ENCODE peak calls at places on chromosomes 4 and X, in five cellular contexts. One of them, this sample, is unnamed.

GRCh38 chrX:109622270-109622669 is 2.7 kb downstream of the KCNE5 start:
- DNase-seq in activated naive CD4-positive, alpha-beta T cell: no peak
- DNase-seq in activated T-cell treated with anti-CD3 and anti-CD28 coated beads, Interleukin-2, amount 50 U/mL, for 48 hours: no peak
- DNase-seq in iris pigment epithelial cell: no peak
- DNase-seq in H54: no peak
- DNase-seq in this sample: no peak

GRCh38 chr4:158046345-158046744 is 126.5 kb downstream of the GASK1B start:
- DNase-seq in activated naive CD4-positive, alpha-beta T cell: no peak
- DNase-seq in activated T-cell treated with anti-CD3 and anti-CD28 coated beads, Interleukin-2, amount 50 U/mL, for 48 hours: no peak
- DNase-seq in iris pigment epithelial cell: peak
- DNase-seq in H54: no peak
- DNase-seq in this sample: no peak

GRCh38 chr4:188869581-188869980 is 730.3 kb downstream of the TRIML1 start:
- DNase-seq in activated naive CD4-positive, alpha-beta T cell: no peak
- DNase-seq in activated T-cell treated with anti-CD3 and anti-CD28 coated beads, Interleukin-2, amount 50 U/mL, for 48 hours: no peak
- DNase-seq in iris pigment epithelial cell: peak
- DNase-seq in H54: no peak
- DNase-seq in this sample: no peak

GRCh38 chr4:149897784-149898183 is 82.1 kb upstream of the IQCM start:
- DNase-seq in activated naive CD4-positive, alpha-beta T cell: no peak
- DNase-seq in activated T-cell treated with anti-CD3 and anti-CD28 coated beads, Interleukin-2, amount 50 U/mL, for 48 hours: no peak
- DNase-seq in iris pigment epithelial cell: peak
- DNase-seq in H54: no peak
- DNase-seq in this sample: no peak

GRCh38 chr4:73236151-73236550 is 22.4 kb downstream of the ANKRD17 start:
- DNase-seq in activated naive CD4-positive, alpha-beta T cell: no peak
- DNase-seq in activated T-cell treated with anti-CD3 and anti-CD28 coated beads, Interleukin-2, amount 50 U/mL, for 48 hours: no peak
- DNase-seq in iris pigment epithelial cell: no peak
- DNase-seq in H54: no peak
- DNase-seq in this sample: no peak

GRCh38 chrX:15471016-15471415 is 22.1 kb downstream of the PIR start:
- DNase-seq in activated naive CD4-positive, alpha-beta T cell: no peak
- DNase-seq in activated T-cell treated with anti-CD3 and anti-CD28 coated beads, Interleukin-2, amount 50 U/mL, for 48 hours: peak
- DNase-seq in iris pigment epithelial cell: peak
- DNase-seq in H54: no peak
- DNase-seq in this sample: peak

GRCh38 chrX:111365770-111366325 is 46.1 kb downstream of the DCX start:
- DNase-seq in activated naive CD4-positive, alpha-beta T cell: no peak
- DNase-seq in activated T-cell treated with anti-CD3 and anti-CD28 coated beads, Interleukin-2, amount 50 U/mL, for 48 hours: no peak
- DNase-seq in iris pigment epithelial cell: no peak
- DNase-seq in H54: no peak
- DNase-seq in this sample: no peak

GRCh38 chrX:152865232-152865920 is 32.5 kb upstream of the ZNF185 start:
- DNase-seq in activated naive CD4-positive, alpha-beta T cell: no peak
- DNase-seq in activated T-cell treated with anti-CD3 and anti-CD28 coated beads, Interleukin-2, amount 50 U/mL, for 48 hours: no peak
- DNase-seq in iris pigment epithelial cell: no peak
- DNase-seq in H54: no peak
- DNase-seq in this sample: no peak

GRCh38 chr4:29539226-29539625 is 1180.9 kb upstream of the PCDH7 start:
- DNase-seq in activated naive CD4-positive, alpha-beta T cell: no peak
- DNase-seq in activated T-cell treated with anti-CD3 and anti-CD28 coated beads, Interleukin-2, amount 50 U/mL, for 48 hours: no peak
- DNase-seq in iris pigment epithelial cell: peak
- DNase-seq in H54: no peak
- DNase-seq in this sample: no peak

GRCh38 chr4:149280886-149281285 is 534.8 kb downstream of the IQCM start:
- DNase-seq in activated naive CD4-positive, alpha-beta T cell: no peak
- DNase-seq in activated T-cell treated with anti-CD3 and anti-CD28 coated beads, Interleukin-2, amount 50 U/mL, for 48 hours: no peak
- DNase-seq in iris pigment epithelial cell: no peak
- DNase-seq in H54: no peak
- DNase-seq in this sample: no peak

GRCh38 chr4:53709693-53710092 is 118.4 kb upstream of the LNX1 start:
- DNase-seq in activated naive CD4-positive, alpha-beta T cell: no peak
- DNase-seq in activated T-cell treated with anti-CD3 and anti-CD28 coated beads, Interleukin-2, amount 50 U/mL, for 48 hours: no peak
- DNase-seq in iris pigment epithelial cell: no peak
- DNase-seq in H54: no peak
- DNase-seq in this sample: no peak

GRCh38 chr4:67035501-67035900 is 509.8 kb downstream of the CENPC start:
- DNase-seq in activated naive CD4-positive, alpha-beta T cell: no peak
- DNase-seq in activated T-cell treated with anti-CD3 and anti-CD28 coated beads, Interleukin-2, amount 50 U/mL, for 48 hours: no peak
- DNase-seq in iris pigment epithelial cell: peak
- DNase-seq in H54: no peak
- DNase-seq in this sample: no peak

GRCh38 chr4:89277412-89277811 is 30.2 kb downstream of the GPRIN3 start:
- DNase-seq in activated naive CD4-positive, alpha-beta T cell: no peak
- DNase-seq in activated T-cell treated with anti-CD3 and anti-CD28 coated beads, Interleukin-2, amount 50 U/mL, for 48 hours: no peak
- DNase-seq in iris pigment epithelial cell: peak
- DNase-seq in H54: no peak
- DNase-seq in this sample: no peak

GRCh38 chr4:183147983-183148382 is 48.9 kb downstream of the WWC2 start:
- DNase-seq in activated naive CD4-positive, alpha-beta T cell: no peak
- DNase-seq in activated T-cell treated with anti-CD3 and anti-CD28 coated beads, Interleukin-2, amount 50 U/mL, for 48 hours: no peak
- DNase-seq in iris pigment epithelial cell: no peak
- DNase-seq in H54: no peak
- DNase-seq in this sample: no peak

GRCh38 chr4:113438596-113438995 is 322.9 kb downstream of the CAMK2D start:
- DNase-seq in activated naive CD4-positive, alpha-beta T cell: no peak
- DNase-seq in activated T-cell treated with anti-CD3 and anti-CD28 coated beads, Interleukin-2, amount 50 U/mL, for 48 hours: no peak
- DNase-seq in iris pigment epithelial cell: no peak
- DNase-seq in H54: no peak
- DNase-seq in this sample: no peak

GRCh38 chrX:110851780-110852179 is 56.2 kb upstream of the CHRDL1 start:
- DNase-seq in activated naive CD4-positive, alpha-beta T cell: no peak
- DNase-seq in activated T-cell treated with anti-CD3 and anti-CD28 coated beads, Interleukin-2, amount 50 U/mL, for 48 hours: no peak
- DNase-seq in iris pigment epithelial cell: peak
- DNase-seq in H54: peak
- DNase-seq in this sample: no peak

GRCh38 chr4:5381981-5382441 is 326.3 kb downstream of the EVC2 start:
- DNase-seq in activated naive CD4-positive, alpha-beta T cell: no peak
- DNase-seq in activated T-cell treated with anti-CD3 and anti-CD28 coated beads, Interleukin-2, amount 50 U/mL, for 48 hours: no peak
- DNase-seq in iris pigment epithelial cell: peak
- DNase-seq in H54: no peak
- DNase-seq in this sample: no peak

GRCh38 chrX:1903380-1903935 is 288.6 kb downstream of the ASMT start:
- DNase-seq in activated naive CD4-positive, alpha-beta T cell: no peak
- DNase-seq in activated T-cell treated with anti-CD3 and anti-CD28 coated beads, Interleukin-2, amount 50 U/mL, for 48 hours: no peak
- DNase-seq in iris pigment epithelial cell: peak
- DNase-seq in H54: peak
- DNase-seq in this sample: no peak